ENCODE peak calls at places on chromosome 7, in nine cellular contexts. X is suprapubic skin, Z is transverse colon, I is A549, T is SK-N-SH, C is GM12878, B is ovary, P is HepG2, J is tibial nerve. S is an unnamed sample.

GRCh38 chr7:150345012-150345411 is 3.6 kb upstream of the RARRES2 start:
- DNase-seq in Z (no peak), T (no peak), B (no peak), X (no peak), C (no peak), I (no peak), J (no peak), P (no peak), S (no peak)

GRCh38 chr7:127776776-127777390 is 124.9 kb downstream of the SND1 start:
- DNase-seq in B (no peak), Z (no peak), I (no peak), T (no peak), X (no peak), P (no peak), J (no peak), C (no peak), S (no peak)

GRCh38 chr7:28407643-28408042 is 4.7 kb upstream of the CREB5 start:
- DNase-seq in P (no peak), C (no peak), J (peak; percentile 55), B (no peak), X (no peak), Z (peak; percentile 13), I (peak; percentile 52), T (peak; percentile 19), S (no peak)

GRCh38 chr7:140478361-140479061 is 794 bp downstream of the MKRN1 start:
- DNase-seq in Z (peak; percentile 43), P (no peak), I (peak; percentile 13), X (peak; percentile 76), J (peak; percentile 27), B (peak; percentile 41), T (peak; percentile 84), C (no peak), S (peak; percentile 92)

GRCh38 chr7:158072889-158073730 is 514.5 kb downstream of the PTPRN2 start:
- DNase-seq in X (no peak), J (no peak), P (no peak), C (no peak), B (no peak), T (peak; percentile 19), Z (no peak), I (no peak), S (no peak)

GRCh38 chr7:154871483-154871882 is 131.4 kb downstream of the PAXIP1 start:
- DNase-seq in T (peak; percentile 87), P (no peak), B (no peak), I (no peak), Z (no peak), C (no peak), J (no peak), X (no peak), S (no peak)

GRCh38 chr7:76211216-76211615 is 9.5 kb downstream of the SRRM3 start:
- DNase-seq in T (no peak), P (no peak), B (no peak), X (no peak), C (no peak), I (no peak), J (no peak), Z (no peak), S (no peak)

GRCh38 chr7:117312593-117312992 is 10.3 kb downstream of the WNT2 start:
- DNase-seq in P (no peak), J (no peak), C (no peak), Z (no peak), I (no peak), B (no peak), T (no peak), X (no peak), S (no peak)

GRCh38 chr7:32335107-32335506 is 155.1 kb downstream of the LSM5 start:
- DNase-seq in P (no peak), I (peak; percentile 16), B (no peak), X (no peak), J (no peak), Z (no peak), C (no peak), T (no peak), S (peak; percentile 77)
- TF ChIP-seq EP300 in P (no peak), I (no peak), B (no peak), X (no peak), J (no peak), Z (no peak), C (no peak), T (no peak), S (no peak)

GRCh38 chr7:22348379-22348778 is 8.6 kb downstream of the RAPGEF5 start:
- DNase-seq in P (no peak), I (no peak), T (no peak), X (no peak), B (no peak), Z (no peak), C (no peak), J (no peak), S (no peak)

GRCh38 chr7:22351878-22352277 is 5.1 kb downstream of the RAPGEF5 start:
- DNase-seq in C (no peak), P (no peak), B (no peak), T (no peak), Z (no peak), I (no peak), X (no peak), J (no peak), S (no peak)

GRCh38 chr7:22352812-22353340 is 4.1 kb downstream of the RAPGEF5 start:
- DNase-seq in Z (no peak), P (no peak), C (no peak), B (no peak), J (no peak), I (no peak), T (no peak), X (no peak), S (no peak)

GRCh38 chr7:22351329-22351692 is 5.6 kb downstream of the RAPGEF5 start:
- DNase-seq in J (no peak), C (peak; percentile 66), X (no peak), B (no peak), P (peak; percentile 69), T (no peak), Z (no peak), I (no peak), S (no peak)

DNA sequence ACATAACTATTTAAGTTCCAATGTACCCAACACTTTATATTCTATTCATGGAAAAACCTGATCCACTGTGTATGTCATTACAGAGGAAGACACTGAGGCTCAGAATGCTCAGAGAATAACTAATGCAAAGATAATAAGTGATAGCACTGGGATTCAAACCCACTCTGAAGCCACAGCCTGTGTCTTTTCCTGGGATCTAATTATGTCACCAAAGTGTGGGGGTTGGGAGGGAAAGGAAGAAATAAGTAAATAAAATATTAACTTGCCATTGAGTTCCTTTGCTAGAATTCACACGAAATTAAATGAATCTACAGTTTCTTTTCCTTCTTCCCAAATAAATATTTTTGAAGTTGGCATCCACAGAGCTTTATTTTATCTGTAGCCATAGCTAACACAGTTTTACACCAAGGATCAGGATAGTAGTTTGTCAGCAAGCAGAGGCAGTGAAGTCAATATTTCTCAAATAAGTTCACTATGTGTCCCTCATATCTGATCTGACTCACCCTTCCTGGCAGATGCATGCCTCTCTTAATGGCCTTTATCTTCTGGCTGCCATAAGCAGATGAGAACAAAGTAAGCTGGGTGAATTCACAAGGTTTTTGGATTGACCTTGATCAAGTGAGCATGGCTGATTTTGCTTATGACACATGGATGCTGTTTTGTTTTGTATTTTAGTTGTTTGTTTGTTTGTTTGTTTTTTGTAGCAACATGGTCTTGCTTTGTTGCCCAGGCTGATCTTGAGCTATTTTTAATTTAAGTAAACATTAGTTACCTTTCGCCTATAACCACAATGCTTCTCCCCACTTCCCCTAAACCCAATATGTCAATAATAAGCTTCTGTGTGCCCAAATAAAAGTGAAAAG is 6.3 kb downstream of the RAPGEF5 start:
- DNase-seq in B (no peak), P (peak; percentile 90), Z (no peak), T (peak; percentile 76), I (no peak), C (peak; percentile 46), X (no peak), J (no peak), S (no peak)
- H3K27ac ChIP-seq in B (no peak overlapping the region), P (peak overlapping the region; percentile 69), Z (peak overlapping the region; percentile 41), T (peak overlapping the region; percentile 96), I (no peak overlapping the region), C (peak overlapping the region; percentile 79), X (no peak overlapping the region), J (no peak overlapping the region), S (no peak overlapping the region)

GRCh38 chr7:106778656-106779250 is 86.3 kb upstream of the PIK3CG start:
- DNase-seq in B (no peak), P (no peak), I (no peak), C (no peak), Z (no peak), X (no peak), T (no peak), J (no peak), S (no peak)

GRCh38 chr7:106781828-106782544 is 83.1 kb upstream of the PIK3CG start:
- DNase-seq in C (no peak), B (no peak), J (no peak), I (no peak), X (no peak), T (no peak), Z (no peak), P (no peak), S (no peak)

GRCh38 chr7:106781007-106781406 is 84.1 kb upstream of the PIK3CG start:
- DNase-seq in Z (no peak), T (no peak), P (no peak), B (no peak), J (no peak), I (no peak), C (no peak), X (no peak), S (no peak)

GRCh38 chr7:106777666-106778299 is 87.3 kb upstream of the PIK3CG start:
- DNase-seq in J (no peak), I (no peak), B (no peak), C (no peak), X (no peak), T (no peak), P (no peak), Z (no peak), S (no peak)

GRCh38 chr7:106779877-106780276 is 85.2 kb upstream of the PIK3CG start:
- DNase-seq in P (peak; percentile 46), X (no peak), T (no peak), J (no peak), C (no peak), B (no peak), I (peak; percentile 63), Z (peak; percentile 69), S (no peak)
- TF ChIP-seq CTCF in P (peak; percentile 62), X (no peak), T (peak; percentile 36), J (no peak), C (peak; percentile 44), B (no peak), I (no peak), Z (no peak), S (no peak)

DNA sequence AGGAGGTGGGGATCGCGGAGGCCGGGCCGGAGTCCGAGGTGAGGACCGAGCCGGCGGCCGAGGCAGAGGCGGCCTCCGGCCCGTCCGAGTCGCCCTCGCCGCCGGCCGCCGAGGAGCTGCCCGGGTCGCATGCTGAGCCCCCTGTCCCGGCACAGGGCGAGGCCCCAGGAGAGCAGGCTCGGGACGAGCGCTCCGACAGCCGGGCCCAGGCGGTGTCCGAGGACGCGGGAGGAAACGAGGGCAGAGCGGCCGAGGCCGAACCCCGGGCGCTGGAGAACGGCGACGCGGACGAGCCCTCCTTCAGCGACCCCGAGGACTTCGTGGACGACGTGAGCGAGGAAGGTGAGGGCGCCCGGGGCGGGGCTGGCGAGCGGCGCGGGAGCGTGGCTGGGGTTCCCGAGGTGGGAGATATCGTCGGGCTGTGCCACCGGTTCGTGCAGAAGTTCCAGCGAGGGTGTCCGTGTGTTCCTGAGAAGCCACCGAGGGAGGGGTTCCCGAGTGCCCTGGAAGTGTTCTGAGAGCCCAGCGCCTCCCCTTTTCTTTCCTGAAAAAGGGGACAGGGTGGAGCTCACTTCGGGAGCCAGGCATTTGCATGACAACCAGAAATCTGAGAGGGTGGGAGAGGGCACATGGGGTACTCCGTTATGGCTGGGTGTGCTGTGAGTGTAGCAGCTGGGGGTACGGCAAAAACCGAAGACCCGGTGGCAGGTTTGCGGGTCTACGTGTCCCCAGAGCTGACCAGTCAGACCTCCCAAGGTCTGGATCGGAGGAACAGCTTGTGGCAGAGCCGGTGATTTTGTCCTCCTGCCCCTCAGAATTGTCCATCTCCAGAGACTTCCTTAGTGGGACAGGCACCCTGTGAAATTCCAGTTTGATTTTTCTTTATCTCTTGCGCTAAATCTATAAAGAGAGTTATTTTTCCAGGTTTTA is 717 bp downstream of the EIF3B start:
- DNase-seq in I (peak; percentile 22), T (no peak), C (no peak), B (no peak), J (no peak), Z (peak; percentile 19), X (no peak), P (no peak), S (no peak)
- TF ChIP-seq EP300 in I (no peak), T (no peak), C (no peak), B (no peak), J (no peak), Z (no peak), X (no peak), P (no peak), S (no peak)